ENCODE peak calls at places on chromosomes 6 and 20, in six cellular contexts. T is IMR-90, E is uterus, V is H54, I is body of pancreas, A is heart left ventricle. S is an unnamed sample.

GRCh38 chr20:2420510-2420909 is 39.8 kb downstream of the TGM6 start:
- DNase-seq in E (no peak), A (no peak), V (no peak), I (no peak), T (no peak), S (no peak)

GRCh38 chr6:41726876-41727275 is 8.5 kb downstream of the TFEB start:
- DNase-seq in T (no peak), V (no peak), I (no peak), E (no peak), A (peak), S (no peak)

GRCh38 chr20:61959301-61959700 is 106.4 kb downstream of the TAF4 start:
- DNase-seq in A (no peak), V (no peak), T (no peak), E (no peak), I (no peak), S (peak)

GRCh38 chr6:152897807-152898399 is 84.9 kb downstream of the FBXO5 start:
- DNase-seq in I (peak), T (peak), A (peak), E (peak), V (peak), S (peak)

GRCh38 chr6:14117158-14118090 is at the start of gene CD83:
- DNase-seq in T (peak), E (peak), A (peak), I (peak), V (peak), S (peak)

GRCh38 chr6:95209007-95209406 is 368.3 kb upstream of the MANEA start:
- DNase-seq in T (no peak), I (no peak), A (no peak), V (no peak), E (no peak), S (no peak)

GRCh38 chr6:32621372-32621771 is 15.8 kb upstream of the HLA-DQA1 start:
- DNase-seq in I (no peak), A (no peak), T (no peak), E (no peak), V (no peak), S (no peak)

GRCh38 chr6:129510930-129511329 is 199.0 kb downstream of the ARHGAP18 start:
- DNase-seq in E (no peak), I (no peak), A (no peak), T (no peak), V (no peak), S (no peak)

GRCh38 chr6:108250240-108250866 is 10.5 kb downstream of the SNX3 start:
- DNase-seq in V (no peak), E (no peak), I (no peak), T (peak), A (no peak), S (peak)

GRCh38 chr6:938271-939046 is 245.5 kb upstream of the EXOC2 start:
- DNase-seq in T (no peak), E (no peak), I (no peak), V (no peak), A (no peak), S (no peak)

GRCh38 chr6:63460971-63461370 is 111.3 kb upstream of the LOC128125822 start:
- DNase-seq in A (no peak), V (no peak), I (no peak), E (no peak), T (no peak), S (no peak)

GRCh38 chr6:6808343-6808742 is 219.8 kb downstream of the LY86 start:
- DNase-seq in E (no peak), A (no peak), I (no peak), V (no peak), T (no peak), S (no peak)

GRCh38 chr6:145214570-145214969 is 520.8 kb downstream of the EPM2A start:
- DNase-seq in T (peak), I (no peak), E (no peak), A (no peak), V (no peak), S (peak)

GRCh38 chr20:37848706-37849105 is 54.2 kb upstream of the VSTM2L start:
- DNase-seq in I (no peak), E (no peak), T (no peak), A (no peak), V (no peak), S (no peak)

GRCh38 chr6:128844598-128844997 is 38.3 kb upstream of the LAMA2 start:
- DNase-seq in A (no peak), V (no peak), E (no peak), T (no peak), I (no peak), S (no peak)

GRCh38 chr20:22977047-22977785 is 57.9 kb upstream of the SSTR4 start:
- DNase-seq in A (no peak), V (no peak), T (no peak), E (no peak), I (no peak), S (no peak)

GRCh38 chr20:57785720-57786119 is 75.9 kb upstream of the PMEPA1 start:
- DNase-seq in I (no peak), T (no peak), A (no peak), V (no peak), E (no peak), S (no peak)

GRCh38 chr20:49894073-49894470 is 21.3 kb downstream of the SPATA2 start:
- DNase-seq in T (no peak), E (no peak), V (no peak), A (no peak), I (no peak), S (no peak)

GRCh38 chr20:58746551-58747399 is 54.2 kb downstream of the NPEPL1 start:
- DNase-seq in A (no peak), T (no peak), E (no peak), V (no peak), I (no peak), S (no peak)

GRCh38 chr6:83960704-83961103 is 72.9 kb upstream of the MRAP2 start:
- DNase-seq in I (no peak), T (no peak), V (no peak), A (no peak), E (no peak), S (no peak)

GRCh38 chr20:21213691-21214090 is 87.8 kb downstream of the KIZ start:
- DNase-seq in T (no peak), V (no peak), I (no peak), A (no peak), E (no peak), S (no peak)

GRCh38 chr20:61575151-61575937 is 323.3 kb downstream of the CDH4 start:
- DNase-seq in E (no peak), I (no peak), A (no peak), V (no peak), T (no peak), S (no peak)

GRCh38 chr6:134060491-134061106 is 8.2 kb upstream of the SLC2A12 start:
- DNase-seq in T (peak), A (no peak), V (peak), I (no peak), E (no peak), S (no peak)

GRCh38 chr6:43695078-43695966 is 7.7 kb upstream of the MRPS18A start:
- DNase-seq in V (no peak), T (no peak), A (no peak), I (peak), E (no peak), S (no peak)

GRCh38 chr20:38649275-38649891 is 47.8 kb downstream of the ARHGAP40 start:
- DNase-seq in I (no peak), V (no peak), T (no peak), A (no peak), E (no peak), S (peak)

GRCh38 chr20:4811661-4812181 is 90.0 kb downstream of the PRND start:
- DNase-seq in I (peak), A (peak), T (no peak), V (no peak), E (no peak), S (no peak)

GRCh38 chr6:166387642-166388325 is 5.0 kb upstream of the MPC1 start:
- DNase-seq in A (no peak), E (no peak), T (no peak), V (no peak), I (no peak), S (no peak)

GRCh38 chr6:125094563-125094962 is 59.0 kb upstream of the TPD52L1 start:
- DNase-seq in V (no peak), I (no peak), T (peak), E (no peak), A (no peak), S (no peak)

GRCh38 chr20:38117205-38117604 is 47.9 kb downstream of the TGM2 start:
- DNase-seq in E (no peak), T (no peak), A (no peak), V (no peak), I (no peak), S (no peak)

GRCh38 chr6:27139753-27140522 is 107.6 kb upstream of the PRSS16 start:
- DNase-seq in T (peak), V (no peak), I (no peak), E (no peak), A (no peak), S (peak)

GRCh38 chr6:52106994-52107393 is 19.6 kb upstream of the PKHD1 start:
- DNase-seq in T (no peak), E (no peak), V (no peak), I (no peak), A (no peak), S (no peak)

GRCh38 chr6:106629103-106629858 is at the start of the genes QRSL1 and RTN4IP1:
- DNase-seq in A (peak), E (peak), I (peak), V (peak), T (peak), S (peak)
- TF ChIP-seq POLR2A in A (no peak), E (no peak), I (peak), V (peak), T (peak), S (peak)

GRCh38 chr6:137811121-137811911 is 55.7 kb upstream of the TNFAIP3 start:
- DNase-seq in T (peak), I (peak), A (peak), E (peak), V (peak), S (peak)
- TF ChIP-seq POLR2A in T (no peak), I (peak), A (no peak), E (no peak), V (no peak), S (peak)

DNA sequence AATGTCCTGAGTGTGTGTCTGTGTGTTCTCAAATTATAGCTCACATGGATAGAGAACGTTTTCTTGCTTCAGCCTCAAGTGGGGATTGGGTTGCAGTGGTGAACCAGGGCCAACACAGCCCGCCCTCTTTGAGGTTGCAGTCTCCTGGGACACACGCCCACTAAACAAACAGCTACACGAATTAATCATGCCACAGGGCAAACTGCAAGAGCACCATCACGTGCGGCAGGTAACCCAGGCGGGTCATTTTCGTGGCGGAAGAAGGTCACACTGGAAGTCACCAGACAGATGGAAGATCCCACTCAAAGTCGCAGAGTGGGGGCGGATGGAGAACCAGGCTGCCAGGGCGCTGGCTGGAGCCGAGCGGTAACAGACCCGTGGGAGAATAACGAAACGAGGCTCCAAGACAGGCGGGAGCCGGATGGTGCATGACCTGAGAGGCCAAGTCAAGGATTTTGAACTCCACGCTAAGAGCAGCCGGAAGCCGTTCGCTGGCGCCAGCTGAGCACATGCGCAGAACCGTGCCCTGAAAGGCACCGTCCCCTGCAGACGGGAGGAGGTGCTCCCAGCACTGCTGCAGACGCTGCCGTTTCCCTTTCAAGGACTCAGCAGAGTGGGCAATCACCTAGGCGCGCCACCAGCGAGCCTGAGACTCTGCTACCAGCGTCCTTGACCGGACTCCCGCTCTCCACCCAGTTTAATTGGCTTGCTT is 10.7 kb downstream of the DLL1 start:
- DNase-seq in A (peak), I (peak), E (peak), T (peak), V (no peak), S (no peak)
- TF ChIP-seq POLR2A in A (no peak), I (peak), E (no peak), T (no peak), V (no peak), S (no peak)

DNA sequence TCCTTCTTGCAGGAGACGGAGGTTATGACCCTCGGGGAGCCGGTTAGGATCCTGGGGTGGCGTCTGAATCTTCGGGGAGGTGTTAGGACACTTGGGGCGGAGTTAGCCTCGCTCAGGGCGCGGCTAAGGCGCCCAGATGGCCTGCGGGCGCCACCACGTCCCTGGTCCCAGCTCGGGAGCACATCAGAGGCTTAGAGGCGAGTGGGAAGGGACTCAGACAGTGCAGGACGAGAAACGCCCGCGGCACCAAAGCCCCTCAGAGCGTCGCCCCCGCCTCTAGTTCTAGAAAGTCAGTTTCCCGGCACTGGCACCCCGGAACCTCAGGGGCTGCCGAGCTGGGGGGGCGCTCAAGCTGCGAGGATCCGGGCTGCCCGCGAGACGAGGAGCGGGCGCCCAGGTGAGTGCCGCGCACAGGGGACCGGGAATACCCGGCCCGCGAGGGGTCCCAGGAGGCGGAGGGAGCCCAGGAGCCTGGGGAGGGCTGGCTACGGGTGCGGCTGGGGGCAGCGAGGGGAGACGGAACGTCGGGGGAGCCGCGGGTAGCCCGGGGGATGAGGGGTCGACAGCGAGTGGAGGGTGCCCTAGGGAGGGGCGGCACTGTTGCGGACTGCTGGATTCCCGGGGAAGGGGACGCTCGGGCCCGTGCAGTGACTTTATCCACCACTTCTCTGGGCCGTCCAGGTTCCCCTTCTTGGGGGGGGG is at the start of gene HCK:
- DNase-seq in A (peak), V (no peak), E (no peak), I (no peak), T (no peak), S (no peak)
- TF ChIP-seq POLR2A in A (no peak), V (no peak), E (no peak), I (peak), T (no peak), S (no peak)

GRCh38 chr6:29942275-29943052 is at the start of gene HLA-A:
- DNase-seq in I (peak), E (peak), A (peak), T (peak), V (peak), S (peak)
- TF ChIP-seq POLR2A in I (peak), E (peak), A (peak), T (peak), V (peak), S (peak)